ENCODE peak calls at places on chromosomes 12 and 14, in seven cellular contexts. R is NCI-H1092 treated with DMSO at 0.1 percent for 48 hours, C is ACHN, D is HS-5, U is left colon, N is NCI-H146, V is GM23338. Q is an unnamed sample.

GRCh38 chr12:10673660-10674384 is at the start of gene STYK1:
- DNase-seq in R (peak), C (peak), D (peak), U (peak), N (peak), V (peak), Q (peak)

GRCh38 chr14:79136437-79137430 is 966.6 kb downstream of the NRXN3 start:
- DNase-seq in R (no peak), C (no peak), D (no peak), U (no peak), N (no peak), V (no peak), Q (no peak)

GRCh38 chr12:55742719-55743130 is at the start of gene GDF11:
- DNase-seq in R (peak), C (peak), D (no peak), U (peak), N (peak), V (peak), Q (peak)

GRCh38 chr14:71582705-71583104 is 349.5 kb upstream of the RGS6 start:
- DNase-seq in R (no peak), C (no peak), D (peak), U (no peak), N (no peak), V (no peak), Q (no peak)

GRCh38 chr12:91267039-91267438 is 84.4 kb upstream of the DCN start:
- DNase-seq in R (no peak), C (no peak), D (no peak), U (no peak), N (no peak), V (no peak), Q (no peak)

GRCh38 chr12:71438670-71439361 is 782 bp upstream of the LGR5 start:
- DNase-seq in R (peak), C (no peak), D (no peak), U (no peak), N (no peak), V (peak), Q (no peak)

GRCh38 chr12:57826966-57827365 is 8.4 kb upstream of the AVIL start:
- DNase-seq in R (no peak), C (no peak), D (no peak), U (no peak), N (no peak), V (no peak), Q (no peak)

GRCh38 chr12:76878045-76878898 is 547 bp downstream of the CSRP2 start:
- DNase-seq in R (peak), C (peak), D (no peak), U (no peak), N (peak), V (peak), Q (no peak)

GRCh38 chr12:127516467-127516866 is 750.5 kb upstream of the TMEM132C start:
- DNase-seq in R (no peak), C (no peak), D (peak), U (no peak), N (no peak), V (no peak), Q (no peak)

GRCh38 chr12:119728437-119728730 is 60.5 kb downstream of the PRKAB1 start:
- DNase-seq in R (no peak), C (no peak), D (no peak), U (no peak), N (no peak), V (no peak), Q (no peak)

GRCh38 chr14:26735811-26736210 is 138.0 kb upstream of the NOVA1 start:
- DNase-seq in R (no peak), C (no peak), D (no peak), U (no peak), N (no peak), V (no peak), Q (no peak)

Q was measured in osteocyte.